ENCODE peak calls at places on chromosomes 7 and 10, in six cellular contexts. Z is mucosa of gallbladder, Y is upper lobe of right lung, S is ACHN, V is NCI-H1694 treated with DMSO at 0.1 percent for 48 hours, C is psoas muscle. M is an unnamed sample.

GRCh38 chr10:29736325-29737208 is 101.8 kb upstream of the SVIL start:
- DNase-seq in Z (peak; percentile 47), Y (peak; percentile 88), S (peak; percentile 41), V (no peak), C (peak; percentile 83), M (peak; percentile 80)

GRCh38 chr7:20596653-20597052 is 18.8 kb upstream of the ABCB5 start:
- DNase-seq in Z (no peak), Y (no peak), S (peak; percentile 24), V (no peak), C (no peak), M (no peak)

GRCh38 chr10:116470768-116471415 is 43.2 kb downstream of the PNLIPRP3 start:
- DNase-seq in Z (peak; percentile 15), Y (no peak), S (peak; percentile 72), V (peak; percentile 0), C (no peak), M (no peak)

GRCh38 chr7:132065973-132066611 is 509.7 kb upstream of the PODXL start:
- DNase-seq in Z (no peak), Y (no peak), S (peak; percentile 33), V (peak; percentile 75), C (no peak), M (no peak)

GRCh38 chr7:112080974-112081373 is 125.2 kb downstream of the DOCK4 start:
- DNase-seq in Z (peak; percentile 20), Y (no peak), S (peak; percentile 90), V (no peak), C (no peak), M (peak; percentile 23)

GRCh38 chr10:91856637-91857036 is 52.6 kb downstream of the FGFBP3 start:
- DNase-seq in Z (no peak), Y (no peak), S (peak; percentile 26), V (no peak), C (no peak), M (no peak)

GRCh38 chr10:100504101-100504500 is 15.6 kb downstream of the SEC31B start:
- DNase-seq in Z (no peak), Y (no peak), S (no peak), V (no peak), C (no peak), M (no peak)

GRCh38 chr7:71695189-71695588 is 563.2 kb downstream of the GALNT17 start:
- DNase-seq in Z (no peak), Y (no peak), S (no peak), V (peak; percentile 82), C (no peak), M (no peak)

GRCh38 chr10:88411772-88412349 is 171.3 kb downstream of the RNLS start:
- DNase-seq in Z (no peak), Y (no peak), S (no peak), V (no peak), C (no peak), M (no peak)

GRCh38 chr10:132703305-132704007 is 82.5 kb downstream of the NKX6-2 start:
- DNase-seq in Z (no peak), Y (peak; percentile 21), S (no peak), V (no peak), C (peak; percentile 46), M (no peak)

M was measured in testis.